ENCODE peak calls at places on chromosomes 2 and 18, in six cellular contexts. G is lower lobe of right lung; A is MM.1S; R is fibroblast of the conjunctiva; E is T-helper 9 cell; N is CD4-positive, alpha-beta memory T cell. K is an unnamed sample.

GRCh38 chr2:196201229-196201998 is 30.0 kb upstream of the STK17B start:
- DNase-seq in A (no peak), R (no peak), N (no peak), E (no peak), G (no peak), K (no peak)

GRCh38 chr2:236569593-236569973 is at the start of gene ACKR3:
- DNase-seq in N (peak), E (peak), R (peak), G (peak), A (peak), K (peak)

GRCh38 chr2:225399509-225399908 is at the start of gene NYAP2:
- DNase-seq in G (no peak), E (no peak), N (no peak), A (no peak), R (no peak), K (no peak)

GRCh38 chr2:217848351-217848957 is 154.3 kb downstream of the TNS1 start:
- DNase-seq in A (no peak), R (no peak), G (no peak), N (no peak), E (no peak), K (no peak)

GRCh38 chr2:148039783-148040182 is 18.9 kb downstream of the MBD5 start:
- DNase-seq in E (no peak), G (no peak), N (no peak), R (no peak), A (no peak), K (no peak)

GRCh38 chr2:215601990-215602721 is 166.3 kb upstream of the FN1 start:
- DNase-seq in E (no peak), N (no peak), R (peak), A (no peak), G (no peak), K (no peak)

GRCh38 chr2:119760876-119761275 is 1.2 kb downstream of the PTPN4 start:
- DNase-seq in G (no peak), A (peak), R (peak), N (peak), E (no peak), K (no peak)

GRCh38 chr2:145635706-145636427 is 1115.9 kb upstream of the ZEB2 start:
- DNase-seq in A (no peak), N (no peak), G (no peak), R (no peak), E (no peak), K (no peak)

GRCh38 chr2:24110660-24111303 is 12.4 kb downstream of the PFN4 start:
- DNase-seq in E (no peak), A (no peak), R (no peak), G (no peak), N (no peak), K (no peak)

GRCh38 chr2:46053502-46054094 is 243.6 kb upstream of the EPAS1 start:
- DNase-seq in A (no peak), N (no peak), G (no peak), E (no peak), R (no peak), K (no peak)

GRCh38 chr2:18900691-18901113 is 311.3 kb upstream of the NT5C1B start:
- DNase-seq in R (peak), A (no peak), E (no peak), N (no peak), G (no peak), K (peak)

GRCh38 chr2:187553908-187554703 is at the start of gene TFPI:
- DNase-seq in E (no peak), N (no peak), A (no peak), R (peak), G (no peak), K (no peak)

GRCh38 chr18:75475228-75475627 is 47.7 kb upstream of the SMIM21 start:
- DNase-seq in N (no peak), E (no peak), A (no peak), R (peak), G (no peak), K (peak)

GRCh38 chr2:25483584-25484266 is 142.0 kb upstream of the DNMT3A start:
- DNase-seq in E (no peak), R (no peak), N (no peak), A (peak), G (no peak), K (no peak)

GRCh38 chr2:167689444-167689843 is 558.0 kb downstream of the STK39 start:
- DNase-seq in R (no peak), A (no peak), E (no peak), G (no peak), N (no peak), K (no peak)

GRCh38 chr2:43174368-43175186 is 51.8 kb downstream of the ZFP36L2 start:
- DNase-seq in A (peak), N (peak), R (no peak), G (no peak), E (peak), K (no peak)

GRCh38 chr2:96105152-96105915 is 11.0 kb downstream of the ADRA2B start:
- DNase-seq in A (no peak), G (peak), N (no peak), R (no peak), E (no peak), K (no peak)

GRCh38 chr2:161238559-161239415 is 69.4 kb upstream of the PSMD14 start:
- DNase-seq in G (peak), R (no peak), E (peak), N (peak), A (peak), K (no peak)

GRCh38 chr2:196275646-196276352 is 104.4 kb upstream of the STK17B start:
- DNase-seq in G (no peak), N (no peak), R (no peak), A (no peak), E (no peak), K (no peak)

GRCh38 chr2:163467206-163467605 is 268.6 kb downstream of the FIGN start:
- DNase-seq in G (no peak), A (no peak), E (no peak), R (no peak), N (no peak), K (no peak)

GRCh38 chr2:230908595-230909191 is 16.3 kb downstream of the GPR55 start:
- DNase-seq in A (no peak), R (peak), E (no peak), N (no peak), G (no peak), K (peak)

GRCh38 chr2:40431600-40431955 is 20.3 kb downstream of the SLC8A1 start:
- DNase-seq in R (no peak), E (no peak), A (no peak), G (peak), N (no peak), K (peak)

GRCh38 chr2:57760448-57760847 is 286.2 kb upstream of the VRK2 start:
- DNase-seq in G (no peak), E (no peak), A (no peak), R (no peak), N (no peak), K (no peak)

GRCh38 chr18:35616664-35617423 is 35.3 kb downstream of the GALNT1 start:
- DNase-seq in E (peak), R (peak), A (peak), N (peak), G (peak), K (no peak)

GRCh38 chr2:215138466-215138865 is at the start of gene ABCA12:
- DNase-seq in E (no peak), G (no peak), A (no peak), R (no peak), N (no peak), K (no peak)

GRCh38 chr2:236947896-236948295 is 137.8 kb upstream of the COPS8 start:
- DNase-seq in E (no peak), N (no peak), R (no peak), A (no peak), G (no peak), K (no peak)

GRCh38 chr2:68284896-68285295 is 32.6 kb upstream of the PPP3R1 start:
- DNase-seq in E (no peak), G (no peak), A (no peak), R (peak), N (no peak), K (peak)

GRCh38 chr2:47888581-47889280 is 17.6 kb downstream of the FBXO11 start:
- DNase-seq in N (peak), R (no peak), A (no peak), G (no peak), E (no peak), K (no peak)

GRCh38 chr18:45667056-45667455 is 51.8 kb downstream of the SLC14A2 start:
- DNase-seq in A (peak), E (no peak), G (no peak), R (no peak), N (no peak), K (no peak)

GRCh38 chr2:143907801-143908200 is 612.1 kb downstream of the ZEB2 start:
- DNase-seq in E (no peak), G (no peak), A (no peak), R (peak), N (no peak), K (peak)

GRCh38 chr18:71727909-71728308 is 816.2 kb downstream of the CBLN2 start:
- DNase-seq in R (no peak), A (no peak), G (no peak), E (no peak), N (no peak), K (no peak)

GRCh38 chr2:38122344-38122743 is 46.4 kb upstream of the CYP1B1 start:
- DNase-seq in G (no peak), N (no peak), E (no peak), A (no peak), R (peak), K (no peak)

GRCh38 chr2:8238521-8239230 is 443.2 kb upstream of the ID2 start:
- DNase-seq in R (no peak), A (no peak), E (no peak), N (no peak), G (no peak), K (no peak)

K was measured in AG09319.